ENCODE peak calls at places on chromosomes 4 and X, in six cellular contexts. D is IMR-90, E is neuronal stem cell, M is mesenchymal stem cell, G is trophoblast cell, N is H1. W is an unnamed sample.

GRCh38 chr4:112112590-112113170 is 32.6 kb upstream of the FAM241A start:
- DNase-seq in E (no peak), D (no peak), N (no peak), M (no peak), G (no peak), W (no peak)

GRCh38 chr4:101593666-101594065 is 196.9 kb upstream of the BANK1 start:
- DNase-seq in G (no peak), M (no peak), D (peak; percentile 0), N (no peak), E (no peak), W (no peak)

GRCh38 chr4:155828628-155829027 is 37.4 kb downstream of the ASIC5 start:
- DNase-seq in G (no peak), N (no peak), M (no peak), D (peak; percentile 40), E (no peak), W (no peak)

GRCh38 chr4:90486346-90486745 is 359.2 kb downstream of the CCSER1 start:
- DNase-seq in D (no peak), M (no peak), E (no peak), G (no peak), N (no peak), W (no peak)

GRCh38 chr4:169854090-169854489 is 96.3 kb upstream of the HPF1 start:
- DNase-seq in N (no peak), D (no peak), E (no peak), M (no peak), G (no peak), W (no peak)

GRCh38 chr4:124322234-124322831 is 390.2 kb downstream of the ANKRD50 start:
- DNase-seq in G (no peak), E (peak; percentile 17), D (peak; percentile 49), N (no peak), M (peak; percentile 53), W (no peak)

GRCh38 chr4:138734746-138735145 is 280.8 kb upstream of the NOCT start:
- DNase-seq in N (no peak), M (peak; percentile 87), G (no peak), E (no peak), D (peak; percentile 89), W (no peak)

GRCh38 chrX:39409246-39409917 is 608.1 kb downstream of the MID1IP1 start:
- DNase-seq in G (no peak), D (peak; percentile 2), M (no peak), E (no peak), N (no peak), W (no peak)

GRCh38 chrX:105821471-105822081 is 763 bp upstream of the NRK start:
- DNase-seq in G (peak; percentile 92), E (no peak), N (no peak), D (peak; percentile 45), M (peak; percentile 89), W (peak; percentile 75)

GRCh38 chr4:81214518-81215218 is 354 bp downstream of the PRKG2 start:
- DNase-seq in N (no peak), D (peak; percentile 25), E (peak; percentile 29), G (peak; percentile 8), M (peak; percentile 22), W (peak; percentile 58)

GRCh38 chrX:154046262-154046771 is 26.6 kb upstream of the IRAK1 start:
- DNase-seq in D (peak; percentile 86), M (peak; percentile 78), N (no peak), G (no peak), E (no peak), W (no peak)

DNA sequence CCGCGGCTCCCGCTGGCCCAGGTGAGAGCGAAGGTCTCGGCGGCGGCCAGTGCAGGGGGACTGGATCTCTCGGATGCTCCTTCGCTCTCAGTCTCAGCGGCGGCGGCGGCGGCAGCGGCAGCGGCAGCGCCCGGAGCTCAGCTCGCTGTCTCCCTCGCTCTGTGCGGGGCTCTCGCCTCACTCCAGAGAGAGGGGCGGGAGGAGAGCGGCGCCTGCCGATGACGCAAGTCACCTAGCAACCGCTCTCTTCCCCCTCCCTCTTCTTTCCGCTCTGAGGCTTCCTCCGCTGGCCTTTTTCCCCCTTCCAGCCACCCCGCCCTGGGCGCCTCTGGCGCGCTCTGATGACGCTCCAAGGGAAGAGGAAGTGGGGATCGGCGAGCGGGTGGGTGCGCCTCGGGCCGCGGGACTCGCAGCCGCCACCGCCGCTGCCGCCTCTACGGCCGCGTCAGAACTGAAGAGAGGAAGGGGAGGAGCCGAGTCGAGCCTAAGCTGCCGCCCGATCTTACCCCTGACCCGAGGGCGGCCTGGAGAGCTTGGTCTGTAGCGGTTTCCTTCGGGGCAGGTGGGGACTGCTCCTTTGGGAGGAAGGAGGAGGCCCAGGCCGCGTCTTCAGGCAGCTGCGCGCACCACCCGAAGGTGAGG is at the start of gene FBXW7:
- DNase-seq in E (peak; percentile 100), N (peak; percentile 93), G (peak; percentile 99), D (peak; percentile 99), M (peak; percentile 99), W (peak; percentile 99)
- H3K4ac ChIP-seq in E (no peak within 1 kb of the TSS), N (no peak within 1 kb of the TSS), G (peak within 1 kb of the TSS; percentile 74), D (peak within 1 kb of the TSS; percentile 75), M (peak within 1 kb of the TSS; percentile 89), W (no peak within 1 kb of the TSS)

DNA sequence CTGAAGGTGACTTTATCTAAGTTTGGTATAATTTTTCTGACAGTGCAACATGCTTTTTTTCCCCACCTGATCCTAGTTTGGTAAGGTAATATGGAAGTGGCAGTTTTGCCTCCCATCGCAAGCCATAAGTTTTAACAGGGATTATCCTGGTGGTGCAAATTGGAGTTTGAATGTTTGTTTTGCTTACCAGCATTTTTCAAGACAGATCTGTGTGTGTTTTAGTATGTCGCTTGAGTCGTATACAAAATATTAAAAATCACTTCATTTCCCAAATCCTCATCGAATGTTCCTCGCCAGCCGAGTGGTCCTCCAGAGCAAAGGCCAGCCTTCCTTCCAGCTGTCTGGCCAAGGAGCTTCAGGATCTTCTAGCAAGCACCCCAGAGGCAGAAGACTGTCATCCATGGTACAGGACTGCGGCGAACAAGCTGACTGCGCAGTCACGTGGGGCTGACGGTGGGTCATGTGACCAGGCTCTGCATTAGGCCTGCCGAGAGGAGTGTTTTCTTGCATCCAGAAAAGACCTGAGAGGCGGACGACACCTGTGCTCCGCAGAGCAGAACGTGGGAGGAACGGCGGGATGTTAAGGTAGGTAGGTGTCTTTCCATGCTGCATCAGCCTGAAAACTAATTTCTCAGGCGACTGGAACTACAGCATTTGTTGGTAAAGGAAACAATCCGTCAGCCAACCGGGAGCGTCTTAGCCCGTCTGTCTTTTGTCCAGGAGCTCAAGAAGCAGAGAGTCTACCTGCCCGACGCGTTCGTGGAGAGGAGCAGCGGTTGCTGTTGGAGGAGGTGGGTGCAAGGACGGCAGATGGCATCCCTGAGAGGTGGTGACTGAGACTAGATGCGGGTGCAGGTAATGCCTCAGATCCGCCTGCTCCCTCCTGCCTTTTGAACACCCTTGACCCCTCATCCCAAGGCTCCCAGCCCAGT is at the start of gene GPRASP3:
- DNase-seq in D (peak; percentile 75), M (peak; percentile 74), G (peak; percentile 65), E (peak; percentile 24), N (no peak), W (no peak)
- H2AFZ ChIP-seq in D (peak within 1 kb of the TSS; percentile 95), M (peak within 1 kb of the TSS; percentile 78), G (peak within 1 kb of the TSS; percentile 58), E (no peak within 1 kb of the TSS), N (peak within 1 kb of the TSS; percentile 96), W (no peak within 1 kb of the TSS)

GRCh38 chr4:120509719-120510118 is 412.8 kb downstream of the PRDM5 start:
- DNase-seq in D (no peak), E (no peak), G (no peak), M (no peak), N (no peak), W (no peak)

GRCh38 chr4:120506536-120506935 is 416.0 kb downstream of the PRDM5 start:
- DNase-seq in D (no peak), G (no peak), N (no peak), E (no peak), M (no peak), W (no peak)

GRCh38 chr4:120509222-120509621 is 413.3 kb downstream of the PRDM5 start:
- DNase-seq in D (no peak), M (no peak), E (no peak), N (no peak), G (no peak), W (no peak)
- H3K4ac ChIP-seq in D (no peak overlapping the region), M (no peak overlapping the region), E (no peak overlapping the region), N (no peak overlapping the region), G (no peak overlapping the region), W (no peak overlapping the region)

DNA sequence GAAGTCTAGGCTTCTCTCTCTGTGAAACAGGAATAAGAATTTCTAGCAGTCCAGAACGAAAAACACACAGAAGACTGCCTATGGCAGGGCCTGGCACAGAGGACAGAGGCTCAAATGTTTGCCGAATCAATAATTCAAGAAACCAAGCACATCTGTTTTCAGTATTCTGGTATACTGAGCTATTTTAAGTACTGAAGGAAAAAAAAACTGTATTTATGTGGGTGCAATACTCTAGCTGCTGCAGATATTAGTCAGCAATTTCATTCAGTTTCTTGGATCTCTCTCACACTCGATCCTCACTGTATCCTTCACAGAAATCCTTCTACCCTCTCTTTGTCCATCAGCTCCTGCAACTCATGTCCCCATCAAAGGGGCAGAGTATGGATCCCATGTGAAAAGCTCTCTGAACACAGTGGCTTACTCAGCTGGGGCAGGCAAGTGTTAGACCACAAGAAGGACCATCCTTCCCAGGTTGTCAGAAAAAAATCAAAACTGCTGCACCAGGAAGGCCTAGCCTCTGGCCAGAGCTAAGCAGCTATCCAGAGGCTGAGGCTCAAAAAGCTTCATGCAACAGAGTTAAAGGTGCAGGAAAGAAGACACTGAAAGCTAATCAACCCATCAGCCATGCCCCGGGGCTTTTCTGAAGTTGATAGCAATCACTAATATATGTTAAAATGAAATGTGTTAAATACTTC is 9.1 kb upstream of the USO1 start:
- DNase-seq in N (no peak), M (peak; percentile 35), D (peak; percentile 69), G (peak; percentile 35), E (no peak), W (no peak)
- H2AFZ ChIP-seq in N (no peak overlapping the region), M (no peak overlapping the region), D (peak overlapping the region; percentile 77), G (no peak overlapping the region), E (no peak overlapping the region), W (no peak overlapping the region)

GRCh38 chr4:109301691-109302365 is 630 bp downstream of the COL25A1 start:
- DNase-seq in G (no peak), E (no peak), N (no peak), D (no peak), M (peak; percentile 22), W (peak; percentile 46)
- H3K4ac ChIP-seq in G (no peak overlapping the region), E (peak overlapping the region; percentile 18), N (no peak overlapping the region), D (no peak overlapping the region), M (peak overlapping the region; percentile 22), W (no peak overlapping the region)

DNA sequence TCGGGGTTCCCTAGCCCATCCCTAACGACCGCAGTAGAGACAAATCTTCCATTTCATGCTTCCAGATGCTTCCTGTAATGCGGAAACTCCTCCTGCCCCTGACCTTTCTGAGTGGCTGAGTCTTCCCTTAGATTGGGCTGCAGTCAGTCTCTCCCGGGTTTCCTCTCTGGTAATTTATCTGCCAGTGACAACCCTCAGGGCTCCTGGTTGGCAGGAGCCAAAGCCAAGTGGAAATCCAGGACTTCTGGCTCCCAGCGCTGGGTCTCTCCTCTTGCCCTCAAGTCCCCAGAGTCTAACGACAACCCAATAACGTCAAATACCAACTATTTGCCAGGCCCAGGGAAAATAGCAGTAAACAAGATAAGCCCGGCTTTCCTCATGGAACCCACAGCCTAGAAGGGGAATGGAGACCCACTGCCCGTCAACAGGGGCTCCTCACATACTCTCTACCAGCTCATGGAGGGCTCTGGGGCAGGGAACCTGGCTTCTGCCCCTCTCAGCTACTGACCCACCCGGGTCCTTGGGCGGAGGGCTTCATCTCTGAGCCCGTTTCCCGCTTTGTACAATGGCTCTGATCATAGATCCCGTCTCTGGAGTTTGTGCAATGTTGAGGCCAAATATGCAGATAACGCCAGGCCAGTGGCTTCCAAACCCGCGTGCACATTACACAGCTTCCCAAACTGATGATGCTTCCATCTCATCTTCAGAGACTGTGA is 1.1 kb upstream of the TBC1D14 start:
- DNase-seq in G (peak; percentile 78), M (peak; percentile 62), E (no peak), N (no peak), D (peak; percentile 50), W (no peak)
- H2AFZ ChIP-seq in G (peak overlapping the region; percentile 80), M (no peak overlapping the region), E (peak overlapping the region; percentile 99), N (no peak overlapping the region), D (peak overlapping the region; percentile 81), W (no peak overlapping the region)

W was measured in H9.